ENCODE peak calls at places on chromosomes 7 and 10, in four cellular contexts. K is K562, P is prostate gland, W is fibroblast of lung. U is an unnamed sample.

GRCh38 chr7:120207037-120207436 is 65.9 kb upstream of the KCND2 start:
- DNase-seq in K (no peak), P (no peak), W (no peak), U (no peak)

GRCh38 chr7:77837275-77837674 is 38.7 kb downstream of the PHTF2 start:
- DNase-seq in W (no peak), K (no peak), P (no peak), U (no peak)

GRCh38 chr10:97830064-97830463 is 19.6 kb upstream of the GOLGA7B start:
- DNase-seq in W (no peak), P (no peak), K (no peak), U (no peak)

GRCh38 chr7:49001610-49002033 is 77.3 kb downstream of the CDC14C start:
- DNase-seq in K (peak; percentile 13), W (peak; percentile 2), P (no peak), U (no peak)

GRCh38 chr7:138067774-138068173 is 8.5 kb upstream of the AKR1D1 start:
- DNase-seq in P (no peak), W (no peak), K (no peak), U (no peak)

GRCh38 chr7:50207682-50208255 is 96.7 kb upstream of the IKZF1 start:
- DNase-seq in P (no peak), K (no peak), W (no peak), U (no peak)

GRCh38 chr10:71431945-71432905 is 35.5 kb downstream of the CDH23 start:
- DNase-seq in P (no peak), K (peak; percentile 48), W (no peak), U (no peak)

GRCh38 chr7:157635148-157635500 is 298.3 kb downstream of the DNAJB6 start:
- DNase-seq in K (no peak), W (no peak), P (no peak), U (no peak)

GRCh38 chr7:98551541-98552273 is 65.4 kb upstream of the NPTX2 start:
- DNase-seq in P (no peak), K (no peak), W (no peak), U (no peak)

GRCh38 chr7:14834888-14835287 is 67.7 kb downstream of the DGKB start:
- DNase-seq in W (peak; percentile 39), K (no peak), P (no peak), U (no peak)

GRCh38 chr7:121085922-121086321 is 97.4 kb downstream of the CPED1 start:
- DNase-seq in K (no peak), P (no peak), W (peak; percentile 40), U (no peak)

GRCh38 chr10:61478621-61479312 is 25.6 kb upstream of the TMEM26 start:
- DNase-seq in P (no peak), W (no peak), K (no peak), U (no peak)
- TF ChIP-seq CTCF in P (no peak), W (no peak), K (peak; percentile 31), U (no peak)

DNA sequence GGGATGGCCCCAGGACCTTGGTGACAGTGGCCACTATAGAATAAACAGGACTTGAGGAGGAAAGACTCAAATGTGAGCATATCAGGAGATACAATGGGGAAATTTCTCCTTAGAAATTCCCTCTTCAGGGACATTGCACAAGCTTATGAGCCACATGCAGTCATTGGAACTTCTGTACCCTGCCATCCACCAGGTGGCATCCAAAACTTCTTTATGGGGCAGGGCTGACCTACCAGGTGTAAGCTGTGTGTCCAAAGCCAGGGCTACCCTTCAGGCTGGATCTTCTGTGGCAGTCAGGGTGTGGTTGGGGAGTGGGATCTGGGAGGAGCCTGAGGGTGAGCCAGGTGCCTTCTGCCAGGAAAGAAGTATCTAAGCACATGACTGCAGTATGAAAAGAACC is 36.6 kb upstream of the LRRC18 start:
- DNase-seq in K (peak; percentile 36), P (peak; percentile 14), W (no peak), U (no peak)
- H3K4me3 ChIP-seq in K (no peak overlapping the region), P (no peak overlapping the region), W (no peak overlapping the region), U (no peak overlapping the region)

DNA sequence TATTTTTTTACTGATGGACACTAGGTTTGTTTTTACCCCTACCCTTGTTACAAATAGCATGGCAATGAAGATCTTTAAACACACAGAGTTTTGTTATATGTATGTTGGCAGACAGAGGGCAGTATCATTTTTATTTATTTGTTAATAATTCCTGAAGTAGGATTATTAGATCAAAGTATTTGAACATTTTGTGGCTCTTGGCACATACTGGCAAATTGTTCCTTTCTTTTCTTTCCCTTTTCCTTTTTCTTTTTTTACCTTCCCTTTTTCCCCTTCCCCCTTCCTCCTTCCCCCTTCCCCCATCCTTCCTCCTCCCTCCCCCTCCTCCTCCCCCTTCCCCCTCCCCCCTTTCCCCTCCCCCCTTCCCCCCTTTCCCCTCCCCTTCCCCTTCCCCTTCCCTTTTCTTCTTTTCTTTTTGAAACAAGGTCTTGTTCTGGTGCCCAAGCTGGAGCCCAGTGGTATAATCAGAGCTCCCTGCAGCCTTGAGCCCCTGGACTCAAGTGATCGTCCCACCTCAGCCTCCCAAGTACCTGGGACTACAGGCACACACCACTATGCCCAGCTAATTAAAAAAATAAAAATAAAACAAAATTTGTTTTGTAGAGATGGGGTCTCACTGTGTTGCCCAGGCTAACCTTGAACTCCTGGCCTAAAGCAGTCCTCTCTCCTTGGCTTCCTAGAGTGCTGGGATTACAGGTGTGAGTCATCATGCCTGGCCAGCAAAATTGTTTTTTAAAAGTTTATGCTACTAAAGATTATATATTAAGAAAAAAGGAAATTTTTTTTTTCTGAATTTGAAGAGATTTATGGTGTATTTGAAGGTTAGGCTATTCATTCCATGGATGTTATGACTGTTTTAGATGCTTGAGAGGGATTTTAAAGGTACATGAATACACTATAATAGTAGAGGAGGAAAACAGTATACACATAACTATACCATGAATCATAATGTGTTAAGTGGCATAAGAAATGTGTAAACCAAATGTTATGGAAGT is 39.3 kb downstream of the SEPTIN7 start:
- DNase-seq in W (peak; percentile 70), K (no peak), P (no peak), U (peak; percentile 22)
- TF ChIP-seq CTCF in W (no peak), K (no peak), P (no peak), U (no peak)

DNA sequence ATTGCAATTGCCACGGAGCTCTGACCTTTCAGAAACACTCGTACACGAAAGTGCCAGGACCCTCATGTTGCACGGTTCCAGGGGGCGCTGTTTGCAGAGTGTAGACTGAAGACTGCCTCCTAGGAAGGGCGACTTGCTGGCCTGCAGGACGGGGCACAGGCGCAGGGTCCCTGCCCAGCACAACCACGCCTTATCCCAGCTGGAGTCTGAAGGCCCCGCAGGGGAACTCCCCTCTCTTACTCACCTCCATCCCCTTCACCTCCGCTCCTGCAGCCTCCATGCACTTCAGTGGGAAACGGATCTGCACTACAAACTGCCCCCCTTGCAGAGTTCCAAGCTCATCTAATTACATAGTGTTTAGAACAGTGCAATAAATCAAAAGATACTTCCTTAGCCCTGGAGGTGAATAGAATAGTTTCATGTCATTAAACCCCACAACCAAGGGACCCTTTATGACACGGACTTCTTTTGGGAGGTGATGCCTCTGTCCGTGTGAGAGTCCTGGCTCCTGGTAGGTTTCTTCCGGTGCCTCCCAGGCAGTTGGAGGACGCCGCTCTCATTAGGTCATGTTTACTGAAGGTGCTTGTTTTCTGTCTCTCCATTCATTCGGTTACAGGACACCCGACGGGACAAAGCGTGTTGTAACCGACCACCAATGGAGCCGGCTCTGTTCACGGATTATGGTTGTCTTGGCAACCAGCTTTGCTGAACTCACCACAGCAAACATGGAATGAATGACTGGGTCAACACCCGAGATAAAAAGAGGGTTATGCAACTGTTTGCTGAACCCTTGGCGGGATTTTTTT is 262.2 kb downstream of the BAMBI start:
- DNase-seq in W (peak; percentile 85), K (peak; percentile 33), P (peak; percentile 40), U (no peak)
- H3K4me3 ChIP-seq in W (no peak overlapping the region), K (peak overlapping the region; percentile 18), P (no peak overlapping the region), U (no peak overlapping the region)

DNA sequence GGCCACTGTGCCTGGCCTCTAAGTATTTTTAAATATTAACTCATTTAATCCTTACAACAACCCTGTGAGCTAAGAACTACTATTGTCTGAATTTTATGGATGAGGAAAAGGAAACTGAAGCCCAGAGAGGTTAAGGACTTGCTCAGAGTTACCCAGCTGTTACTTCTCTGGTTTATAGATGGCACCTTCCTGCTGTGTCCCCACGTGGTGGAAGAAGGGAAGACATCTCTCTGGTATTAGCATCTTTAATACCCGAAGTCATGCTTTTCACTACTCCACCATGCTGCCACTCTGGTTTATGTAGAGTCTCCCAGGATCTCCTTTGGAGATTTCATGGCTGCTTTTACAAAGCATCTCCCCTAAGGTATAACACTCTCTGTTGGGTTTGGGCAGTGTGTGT is 105.5 kb upstream of the MKLN1 start:
- DNase-seq in K (no peak), W (no peak), P (no peak), U (no peak)
- TF ChIP-seq CTCF in K (peak; percentile 33), W (no peak), P (no peak), U (no peak)

GRCh38 chr7:155490697-155491628 is 33.0 kb downstream of the EN2 start:
- DNase-seq in K (no peak), W (peak; percentile 14), P (no peak), U (no peak)
- H3K4me3 ChIP-seq in K (no peak overlapping the region), W (no peak overlapping the region), P (peak overlapping the region; percentile 15), U (no peak overlapping the region)